ENCODE peak calls at places on chromosome 20, in four cellular contexts. One of them, this sample, is unnamed.

GRCh38 chr20:41058007-41058673 is 29.5 kb downstream of the TOP1 start:
- DNase-seq in adrenal gland: no peak
- DNase-seq in heart left ventricle: no peak
- DNase-seq in breast epithelium: no peak
- DNase-seq in this sample: peak; percentile 29

GRCh38 chr20:40958598-40958997 is 70.0 kb upstream of the TOP1 start:
- DNase-seq in adrenal gland: no peak
- DNase-seq in heart left ventricle: no peak
- DNase-seq in breast epithelium: no peak
- DNase-seq in this sample: no peak

GRCh38 chr20:13271977-13272975 is 51.2 kb downstream of the ISM1 start:
- DNase-seq in adrenal gland: no peak
- DNase-seq in heart left ventricle: no peak
- DNase-seq in breast epithelium: no peak
- DNase-seq in this sample: no peak

GRCh38 chr20:58017237-58017969 is 211.1 kb downstream of the ANKRD60 start:
- DNase-seq in breast epithelium: peak; percentile 81
- DNase-seq in heart left ventricle: no peak
- DNase-seq in adrenal gland: no peak
- DNase-seq in this sample: peak; percentile 8

GRCh38 chr20:11001767-11002540 is 328.2 kb upstream of the JAG1 start:
- DNase-seq in breast epithelium: peak; percentile 62
- DNase-seq in heart left ventricle: no peak
- DNase-seq in adrenal gland: peak; percentile 26
- DNase-seq in this sample: peak; percentile 96

GRCh38 chr20:8473459-8473858 is 341.4 kb downstream of the PLCB1 start:
- DNase-seq in adrenal gland: no peak
- DNase-seq in heart left ventricle: no peak
- DNase-seq in breast epithelium: no peak
- DNase-seq in this sample: no peak

GRCh38 chr20:63264519-63264918 is 8.1 kb upstream of the ARFGAP1 start:
- DNase-seq in breast epithelium: no peak
- DNase-seq in adrenal gland: no peak
- DNase-seq in heart left ventricle: no peak
- DNase-seq in this sample: no peak

GRCh38 chr20:35018578-35019371 is 63.1 kb downstream of the MYH7B start:
- DNase-seq in heart left ventricle: no peak
- DNase-seq in adrenal gland: no peak
- DNase-seq in breast epithelium: no peak
- DNase-seq in this sample: no peak

GRCh38 chr20:4666001-4666470 is 55.7 kb upstream of the PRND start:
- DNase-seq in heart left ventricle: no peak
- DNase-seq in adrenal gland: no peak
- DNase-seq in breast epithelium: no peak
- DNase-seq in this sample: peak; percentile 92

GRCh38 chr20:48169650-48170049 is 384.4 kb upstream of the SULF2 start:
- DNase-seq in adrenal gland: no peak
- DNase-seq in breast epithelium: no peak
- DNase-seq in heart left ventricle: no peak
- DNase-seq in this sample: no peak
- H3K4me3 ChIP-seq in adrenal gland: no peak overlapping the region
- H3K4me3 ChIP-seq in breast epithelium: no peak overlapping the region
- H3K4me3 ChIP-seq in heart left ventricle: no peak overlapping the region
- H3K4me3 ChIP-seq in this sample: no peak overlapping the region

GRCh38 chr20:43590392-43591303 is at the start of gene IFT52:
- DNase-seq in breast epithelium: peak; percentile 90
- DNase-seq in adrenal gland: peak; percentile 94
- DNase-seq in heart left ventricle: peak; percentile 95
- DNase-seq in this sample: peak; percentile 95
- TF ChIP-seq POLR2A in breast epithelium: no peak
- TF ChIP-seq POLR2A in adrenal gland: peak; percentile 54
- TF ChIP-seq POLR2A in heart left ventricle: peak; percentile 49
- TF ChIP-seq POLR2A in this sample: peak; percentile 49

DNA sequence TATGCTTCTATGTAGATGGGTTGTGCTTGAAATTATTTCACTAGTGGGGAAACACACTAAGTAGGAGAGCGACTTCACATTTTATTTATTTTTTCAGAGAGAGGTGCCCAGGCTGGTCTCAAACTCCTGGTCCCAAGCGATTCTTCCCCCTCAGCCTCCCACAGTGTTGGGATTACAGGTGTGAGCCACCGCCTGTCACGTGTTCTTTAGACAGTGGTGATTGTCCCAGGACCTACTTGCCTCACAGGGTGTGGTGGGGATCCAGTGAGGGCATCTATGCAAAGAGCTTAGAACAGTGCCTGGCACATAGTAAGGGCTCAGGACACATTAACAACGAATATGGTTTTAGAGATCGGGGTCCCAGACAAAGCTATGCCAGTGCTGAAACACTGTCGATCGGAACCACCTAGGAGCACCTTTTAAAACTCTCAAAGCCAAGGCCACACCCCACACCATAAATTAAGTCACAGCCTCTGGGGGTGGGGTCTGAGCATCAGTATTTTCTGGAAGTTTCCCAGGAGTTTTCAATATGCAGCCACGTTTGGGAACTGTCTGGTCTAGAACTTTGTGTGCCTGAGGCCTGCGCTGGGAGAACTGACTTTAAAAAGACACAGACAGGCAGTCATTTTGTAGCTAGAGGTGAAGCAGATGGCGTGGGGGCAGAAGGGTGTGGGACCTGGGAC is 4.8 kb upstream of the BCAS4 start:
- DNase-seq in adrenal gland: no peak
- DNase-seq in heart left ventricle: no peak
- DNase-seq in breast epithelium: no peak
- DNase-seq in this sample: no peak
- H3K4me3 ChIP-seq in adrenal gland: no peak overlapping the region
- H3K4me3 ChIP-seq in heart left ventricle: no peak overlapping the region
- H3K4me3 ChIP-seq in breast epithelium: no peak overlapping the region
- H3K4me3 ChIP-seq in this sample: no peak overlapping the region

GRCh38 chr20:60691966-60692615 is 560.0 kb upstream of the CDH4 start:
- DNase-seq in breast epithelium: no peak
- DNase-seq in adrenal gland: no peak
- DNase-seq in heart left ventricle: no peak
- DNase-seq in this sample: no peak

GRCh38 chr20:60687213-60687612 is 564.8 kb upstream of the CDH4 start:
- DNase-seq in breast epithelium: no peak
- DNase-seq in adrenal gland: no peak
- DNase-seq in heart left ventricle: no peak
- DNase-seq in this sample: no peak
- TF ChIP-seq POLR2A in breast epithelium: no peak
- TF ChIP-seq POLR2A in adrenal gland: no peak
- TF ChIP-seq POLR2A in heart left ventricle: no peak
- TF ChIP-seq POLR2A in this sample: no peak

DNA sequence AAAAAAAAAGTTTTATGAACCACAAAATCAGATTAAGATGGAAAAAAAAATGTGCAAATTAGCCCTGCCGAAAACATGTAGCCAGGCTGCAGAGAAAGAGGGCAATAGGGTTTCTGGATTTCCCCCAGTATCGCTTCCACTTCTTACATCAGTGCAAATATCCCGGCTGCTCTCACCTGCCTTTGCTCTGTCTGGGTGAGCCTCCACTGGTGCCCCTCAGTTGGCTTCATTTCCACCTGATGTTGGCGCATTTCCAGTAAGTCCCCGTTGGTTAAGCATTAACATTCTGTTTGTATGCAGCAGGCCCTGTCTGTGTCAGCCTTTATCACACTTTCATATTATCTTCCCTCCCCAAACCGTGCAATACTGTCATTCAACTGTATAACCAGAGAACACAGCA is 215.1 kb downstream of the CBLN4 start:
- DNase-seq in heart left ventricle: no peak
- DNase-seq in breast epithelium: no peak
- DNase-seq in adrenal gland: no peak
- DNase-seq in this sample: no peak
- H3K4me3 ChIP-seq in heart left ventricle: no peak overlapping the region
- H3K4me3 ChIP-seq in breast epithelium: no peak overlapping the region
- H3K4me3 ChIP-seq in adrenal gland: no peak overlapping the region
- H3K4me3 ChIP-seq in this sample: no peak overlapping the region

DNA sequence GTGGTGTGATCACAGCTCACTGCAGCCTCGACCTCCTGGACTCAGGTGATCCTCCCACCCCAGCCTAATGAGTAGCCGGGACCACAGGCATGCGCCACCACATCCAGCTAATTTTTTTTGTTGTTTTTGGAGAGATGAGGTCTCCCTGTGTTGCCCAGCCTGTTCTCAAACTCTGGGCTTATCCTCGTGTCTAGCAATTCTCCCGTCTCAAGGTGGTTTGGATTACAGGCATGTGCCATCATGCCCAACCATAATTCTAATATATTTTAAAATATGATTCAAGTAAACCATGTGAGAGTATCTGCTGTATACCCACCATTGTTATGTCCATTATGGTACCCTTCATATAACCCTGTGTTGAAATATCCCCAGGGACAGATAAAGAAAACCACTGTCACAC is 60.3 kb upstream of the C20orf144 start:
- DNase-seq in breast epithelium: no peak
- DNase-seq in heart left ventricle: no peak
- DNase-seq in adrenal gland: no peak
- DNase-seq in this sample: peak; percentile 40
- TF ChIP-seq POLR2A in breast epithelium: no peak
- TF ChIP-seq POLR2A in heart left ventricle: no peak
- TF ChIP-seq POLR2A in adrenal gland: no peak
- TF ChIP-seq POLR2A in this sample: no peak

GRCh38 chr20:44809380-44810060 is 826 bp downstream of the RIMS4 start:
- DNase-seq in breast epithelium: peak; percentile 45
- DNase-seq in heart left ventricle: no peak
- DNase-seq in adrenal gland: no peak
- DNase-seq in this sample: no peak
- H3K4me3 ChIP-seq in breast epithelium: peak overlapping the region; percentile 38
- H3K4me3 ChIP-seq in heart left ventricle: peak overlapping the region; percentile 5
- H3K4me3 ChIP-seq in adrenal gland: no peak overlapping the region
- H3K4me3 ChIP-seq in this sample: no peak overlapping the region

DNA sequence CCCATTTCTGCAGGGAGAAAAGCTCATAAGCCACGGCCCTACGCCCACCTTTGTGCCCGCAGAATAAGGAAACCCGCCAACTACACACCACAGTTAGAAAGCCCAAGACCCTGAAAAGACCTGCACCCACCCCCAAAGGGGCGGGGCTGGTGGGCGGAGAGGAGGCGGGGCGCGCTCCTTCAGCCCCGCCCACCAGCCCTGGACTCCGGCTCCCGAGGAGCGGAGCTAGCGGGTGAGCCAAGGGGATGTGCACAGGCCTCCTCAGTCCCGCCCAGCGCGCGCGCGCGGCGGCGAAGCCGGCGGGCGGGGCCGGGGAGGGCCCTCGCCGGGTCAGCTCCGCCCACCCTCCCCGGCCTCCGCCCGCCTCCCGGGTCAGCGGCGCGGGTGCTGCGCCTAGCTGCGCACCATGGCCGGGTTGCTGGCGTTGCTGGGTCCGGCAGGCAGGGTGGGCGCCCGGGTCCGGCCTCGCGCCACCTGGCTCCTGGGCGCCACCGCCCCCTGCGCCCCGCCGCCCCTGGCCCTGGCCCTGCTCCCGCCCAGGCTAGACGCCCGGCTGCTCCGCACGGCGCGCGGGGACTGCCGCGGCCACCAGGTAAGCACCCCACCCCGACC is at the start of gene FAM210B:
- DNase-seq in heart left ventricle: peak; percentile 91
- DNase-seq in breast epithelium: peak; percentile 79
- DNase-seq in adrenal gland: peak; percentile 87
- DNase-seq in this sample: peak; percentile 90
- TF ChIP-seq POLR2A in heart left ventricle: peak; percentile 59
- TF ChIP-seq POLR2A in breast epithelium: no peak
- TF ChIP-seq POLR2A in adrenal gland: peak; percentile 62
- TF ChIP-seq POLR2A in this sample: peak; percentile 48

DNA sequence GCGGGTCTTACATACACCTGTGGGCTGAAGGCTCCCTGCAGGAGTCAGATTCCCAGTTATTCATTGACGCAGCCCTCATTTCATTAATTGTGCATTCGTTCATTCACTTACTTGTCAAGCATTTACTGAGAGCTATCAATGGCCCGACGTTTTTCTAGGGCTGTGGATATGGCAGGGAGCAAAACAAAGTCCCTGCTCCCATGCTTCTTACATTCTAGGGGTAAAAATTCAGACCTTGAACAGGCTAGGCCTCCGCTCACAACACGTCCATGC is 369 bp upstream of the NSFL1C start:
- DNase-seq in adrenal gland: no peak
- DNase-seq in heart left ventricle: no peak
- DNase-seq in breast epithelium: no peak
- DNase-seq in this sample: no peak
- H3K4me3 ChIP-seq in adrenal gland: no peak overlapping the region
- H3K4me3 ChIP-seq in heart left ventricle: peak overlapping the region; percentile 94
- H3K4me3 ChIP-seq in breast epithelium: peak overlapping the region; percentile 97
- H3K4me3 ChIP-seq in this sample: peak overlapping the region; percentile 68

GRCh38 chr20:49450281-49450707 is 32.2 kb downstream of the KCNB1 start:
- DNase-seq in heart left ventricle: no peak
- DNase-seq in breast epithelium: no peak
- DNase-seq in adrenal gland: no peak
- DNase-seq in this sample: no peak

GRCh38 chr20:49447364-49447763 is 35.1 kb downstream of the KCNB1 start:
- DNase-seq in heart left ventricle: no peak
- DNase-seq in adrenal gland: no peak
- DNase-seq in breast epithelium: no peak
- DNase-seq in this sample: no peak

GRCh38 chr20:49447946-49448809 is 34.3 kb downstream of the KCNB1 start:
- DNase-seq in heart left ventricle: no peak
- DNase-seq in adrenal gland: no peak
- DNase-seq in breast epithelium: no peak
- DNase-seq in this sample: no peak

GRCh38 chr20:49446808-49447207 is 35.7 kb downstream of the KCNB1 start:
- DNase-seq in adrenal gland: peak; percentile 45
- DNase-seq in breast epithelium: no peak
- DNase-seq in heart left ventricle: peak; percentile 87
- DNase-seq in this sample: no peak

GRCh38 chr20:49448917-49449316 is 33.6 kb downstream of the KCNB1 start:
- DNase-seq in breast epithelium: no peak
- DNase-seq in heart left ventricle: no peak
- DNase-seq in adrenal gland: no peak
- DNase-seq in this sample: no peak
- TF ChIP-seq POLR2A in breast epithelium: no peak
- TF ChIP-seq POLR2A in heart left ventricle: no peak
- TF ChIP-seq POLR2A in adrenal gland: no peak
- TF ChIP-seq POLR2A in this sample: no peak